ENCODE peak calls at places on chromosomes 1 and 21, in seven cellular contexts. L, A, Q, K, N, W and D are unnamed samples. For H3K9me3 and H3K27me3, the result is how much of the 10 kb centered on the place peaks cover.

GRCh38 chr1:170698711-170699275 is 34.9 kb downstream of the PRRX1 start:
- DNase-seq in N (no peak), A (peak), K (peak), W (no peak), Q (no peak), L (no peak), D (no peak)

GRCh38 chr1:66372522-66373071 is 161.4 kb upstream of the SGIP1 start:
- DNase-seq in N (no peak), K (no peak), W (no peak), A (no peak), Q (no peak), L (no peak), D (no peak)

GRCh38 chr1:31396633-31397351 is 16.2 kb upstream of the SERINC2 start:
- DNase-seq in L (no peak), A (peak), W (no peak), K (peak), Q (no peak), N (no peak), D (no peak)

GRCh38 chr1:117691942-117692341 is 86.1 kb downstream of the TENT5C start:
- DNase-seq in K (no peak), W (no peak), Q (no peak), L (no peak), N (no peak), A (no peak), D (no peak)

GRCh38 chr1:153355445-153356071 is 2.1 kb upstream of the S100A9 start:
- DNase-seq in K (peak), L (peak), Q (peak), W (peak), N (peak), A (peak), D (peak)

GRCh38 chr1:58466618-58467241 is 79.8 kb downstream of the OMA1 start:
- DNase-seq in L (no peak), W (no peak), N (no peak), A (no peak), Q (no peak), K (no peak), D (no peak)

GRCh38 chr1:208040714-208041393 is 129.9 kb upstream of the CD34 start:
- DNase-seq in K (no peak), W (no peak), Q (no peak), L (no peak), N (peak), A (peak), D (no peak)

GRCh38 chr1:185864889-185865288 is 130.7 kb downstream of the HMCN1 start:
- DNase-seq in W (no peak), A (no peak), L (no peak), N (no peak), K (peak), Q (no peak), D (no peak)

GRCh38 chr1:18999287-18999852 is 42.9 kb upstream of the IFFO2 start:
- DNase-seq in N (no peak), Q (no peak), K (peak), L (no peak), A (no peak), W (no peak), D (no peak)

GRCh38 chr1:1338278-1338677 is 7.2 kb downstream of the TAS1R3 start:
- DNase-seq in K (no peak), W (no peak), A (no peak), N (no peak), L (no peak), Q (no peak), D (no peak)

GRCh38 chr1:43272576-43273571 is 3.1 kb downstream of the TMEM125 start:
- DNase-seq in K (no peak), L (no peak), N (no peak), A (no peak), W (no peak), Q (no peak), D (no peak)

GRCh38 chr1:240946926-240947325 is 335.0 kb upstream of the GREM2 start:
- DNase-seq in L (no peak), A (peak), N (peak), K (peak), Q (peak), W (no peak), D (no peak)

GRCh38 chr1:234327577-234328164 is 45.6 kb upstream of the COA6 start:
- DNase-seq in W (no peak), L (no peak), A (peak), Q (no peak), N (no peak), K (no peak), D (no peak)

GRCh38 chr1:9309080-9309479 is 16.4 kb downstream of the SPSB1 start:
- DNase-seq in N (no peak), W (no peak), Q (no peak), K (no peak), L (no peak), A (no peak), D (no peak)

GRCh38 chr1:47986741-47987140 is 10.4 kb downstream of the TRABD2B start:
- DNase-seq in A (peak), N (no peak), L (peak), Q (peak), K (peak), W (peak), D (no peak)

GRCh38 chr1:101044259-101044658 is 18.7 kb upstream of the DPH5 start:
- DNase-seq in Q (no peak), L (no peak), N (no peak), A (no peak), W (no peak), K (no peak), D (no peak)

GRCh38 chr1:15969321-15969880 is 6.5 kb downstream of the ZBTB17 start:
- DNase-seq in L (no peak), K (no peak), A (no peak), N (no peak), Q (no peak), W (no peak), D (no peak)

GRCh38 chr1:3614755-3615742 is 3.7 kb upstream of the MEGF6 start:
- DNase-seq in L (no peak), N (peak), Q (peak), W (no peak), A (peak), K (no peak), D (no peak)

DNA sequence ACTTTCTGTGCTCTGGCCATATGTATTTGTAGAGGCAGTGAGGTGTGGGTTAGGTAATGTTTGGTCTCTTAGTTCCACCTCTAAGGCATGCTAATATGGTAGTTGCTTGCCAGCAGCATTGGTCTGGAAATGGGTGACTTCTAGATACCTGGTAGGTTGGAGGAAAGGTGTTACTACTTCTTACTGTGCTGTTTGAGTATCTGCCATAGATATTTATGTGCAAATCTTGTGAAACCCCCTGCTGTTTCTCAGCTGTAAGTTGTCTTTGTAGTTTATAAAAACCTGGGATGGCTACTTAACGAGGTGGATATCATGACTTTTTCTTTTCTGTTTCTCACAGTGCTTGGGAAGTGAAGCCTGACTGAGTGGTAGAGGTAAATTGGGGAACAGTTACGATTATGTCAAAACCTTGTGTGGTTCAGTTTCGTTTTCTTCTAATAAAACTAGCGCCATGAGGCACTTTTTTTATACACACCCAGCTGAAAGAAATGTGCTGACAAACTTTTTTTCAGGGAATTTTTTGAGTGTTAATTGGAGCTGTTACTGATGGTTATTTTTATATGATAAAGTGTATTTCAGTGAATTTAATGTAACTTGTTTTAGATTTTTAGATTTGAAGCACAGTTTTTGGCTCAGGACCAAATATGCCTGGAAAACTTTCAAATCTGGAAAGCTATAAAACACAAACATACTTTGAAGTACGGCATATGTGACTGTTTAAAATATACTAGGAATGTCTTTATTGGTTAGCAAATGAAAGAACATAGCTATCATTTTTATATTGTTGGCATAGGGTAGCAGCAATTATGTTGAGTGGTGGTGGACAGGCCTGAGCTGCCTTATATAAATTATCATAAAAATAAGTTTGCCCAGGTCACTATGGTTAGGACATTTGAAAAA is 42.1 kb downstream of the CAMSAP2 start:
- DNase-seq in N (no peak), Q (no peak), K (peak), A (peak), L (no peak), W (no peak), D (no peak)
- H3K9me3 ChIP-seq in N (under half), Q (under half), K (under half), A (under half), L (under half), W (under half), D (under half)

GRCh38 chr21:44730951-44731579 is 19.7 kb upstream of the TSPEAR start:
- DNase-seq in A (no peak), N (no peak), K (no peak), L (no peak), Q (no peak), W (no peak), D (no peak)

GRCh38 chr21:44732263-44732662 is 20.9 kb upstream of the TSPEAR start:
- DNase-seq in Q (no peak), L (no peak), K (no peak), A (no peak), W (no peak), N (no peak), D (no peak)

GRCh38 chr21:44728716-44729115 is 17.3 kb upstream of the TSPEAR start:
- DNase-seq in L (no peak), K (no peak), Q (no peak), N (no peak), A (no peak), W (no peak), D (no peak)

GRCh38 chr21:44729336-44730027 is 18.1 kb upstream of the TSPEAR start:
- DNase-seq in Q (no peak), L (no peak), W (no peak), N (no peak), K (no peak), A (no peak), D (no peak)

GRCh38 chr21:44730028-44730395 is 18.6 kb upstream of the TSPEAR start:
- DNase-seq in A (no peak), Q (no peak), L (no peak), K (no peak), N (no peak), W (no peak), D (no peak)
- H3K27me3 ChIP-seq in A (under half), Q (under half), L (under half), K (under half), N (under half), W (under half), D (under half)

DNA sequence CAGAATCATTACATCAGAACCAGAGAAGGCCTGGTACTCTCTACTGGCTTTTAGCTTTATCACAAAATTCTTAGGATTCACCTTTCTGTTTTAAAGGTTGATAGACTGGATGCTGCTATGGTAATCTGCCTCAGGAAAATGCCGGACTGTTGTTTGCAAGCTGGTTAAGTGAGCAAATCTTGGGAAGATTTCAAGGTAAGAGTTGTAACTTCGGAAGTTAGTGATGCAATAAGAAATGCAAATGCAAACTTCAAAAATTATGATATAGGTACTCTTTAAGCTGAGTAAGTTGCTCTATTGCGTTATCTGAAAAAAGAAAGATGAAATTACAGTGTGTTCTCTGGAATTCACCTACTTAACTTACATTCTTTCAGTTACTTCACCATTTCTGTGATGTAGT is 4.4 kb upstream of the SLC16A1 start:
- DNase-seq in K (no peak), L (no peak), N (no peak), A (no peak), W (no peak), Q (no peak), D (no peak)
- H3K4me3 ChIP-seq in K (no peak), L (no peak), N (no peak), A (no peak), W (no peak), Q (no peak), D (no peak)

DNA sequence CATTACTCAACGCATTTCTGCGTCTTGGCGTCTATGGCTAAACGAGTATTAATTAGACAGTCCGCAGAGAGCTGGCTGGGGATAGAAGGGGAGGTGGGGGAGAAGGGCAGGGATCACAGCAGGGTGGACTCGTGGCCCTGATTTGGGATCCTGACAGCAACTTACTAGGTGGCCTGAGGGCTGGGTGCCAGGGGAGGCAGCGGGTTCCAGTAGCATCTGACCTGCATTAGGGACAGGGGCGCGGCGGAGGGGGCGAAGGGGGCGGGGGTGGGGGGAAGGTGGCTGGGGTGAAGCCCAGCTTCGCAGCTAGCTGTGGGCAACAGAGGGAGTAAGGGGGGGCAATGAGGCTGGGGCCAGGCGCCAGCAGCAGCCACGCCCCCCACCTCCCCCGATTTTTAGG is 1.0 kb upstream of the BACE2 start:
- DNase-seq in L (no peak), Q (peak), W (peak), K (peak), N (no peak), A (no peak), D (no peak)
- H3K9me3 ChIP-seq in L (under half), Q (under half), W (under half), K (under half), N (under half), A (under half), D (under half)

GRCh38 chr1:17207046-17207445 is 2.1 kb downstream of the PADI1 start:
- DNase-seq in L (no peak), W (peak), K (no peak), N (no peak), A (no peak), Q (no peak), D (no peak)
- H3K27me3 ChIP-seq in L (under half), W (half or more), K (under half), N (under half), A (under half), Q (under half), D (under half)

GRCh38 chr1:210250665-210250997 is 18.0 kb downstream of the SERTAD4 start:
- DNase-seq in L (peak), K (peak), N (peak), A (peak), W (no peak), Q (peak), D (no peak)
- H3K4me3 ChIP-seq in L (peak), K (peak), N (peak), A (peak), W (peak), Q (peak), D (no peak)

DNA sequence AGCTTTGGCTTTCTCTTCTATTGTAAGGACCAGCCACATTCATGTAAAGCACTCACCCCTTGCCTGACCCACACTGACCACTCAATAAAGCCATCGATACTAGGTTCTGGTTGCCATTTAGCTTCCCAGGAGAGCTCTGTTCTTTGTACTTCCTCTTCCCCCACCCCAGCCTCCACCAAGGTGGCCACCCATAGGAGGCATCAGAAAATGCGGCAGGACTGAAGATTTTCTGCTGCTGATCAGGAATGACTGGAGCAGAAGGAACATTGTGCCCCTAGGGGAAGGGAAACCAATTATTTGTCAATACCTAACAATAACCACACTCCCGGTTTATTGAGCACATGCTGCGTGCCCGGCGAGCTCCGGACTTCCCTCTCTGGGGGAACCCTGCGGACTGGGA is 5.2 kb upstream of the SMIM12 start:
- DNase-seq in W (no peak), L (no peak), N (no peak), K (no peak), A (no peak), Q (no peak), D (no peak)
- H3K9me3 ChIP-seq in W (under half), L (under half), N (under half), K (under half), A (under half), Q (under half), D (under half)

DNA sequence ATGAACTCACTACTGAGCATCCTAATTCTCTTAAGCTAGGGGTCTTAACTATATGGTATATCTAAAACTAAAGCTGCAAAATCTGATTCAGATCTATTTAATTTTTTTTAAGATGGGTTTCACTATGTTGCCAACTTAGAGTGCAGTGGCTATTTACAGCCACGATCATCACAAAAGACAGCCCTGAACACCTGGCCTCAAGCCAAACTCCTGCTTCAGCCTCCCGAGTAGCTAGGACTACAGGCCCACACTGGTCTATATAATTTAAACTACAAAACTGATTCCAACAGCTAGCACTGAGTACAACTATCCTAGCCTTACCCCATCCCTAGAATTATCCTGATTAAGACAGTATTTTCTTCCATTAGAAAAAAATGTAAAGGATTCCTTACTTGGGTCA is 37.1 kb downstream of the EIF4G3 start:
- DNase-seq in Q (peak), N (no peak), A (no peak), W (peak), K (peak), L (peak), D (no peak)
- H3K27me3 ChIP-seq in Q (under half), N (under half), A (under half), W (under half), K (under half), L (under half), D (under half)

GRCh38 chr1:228100822-228101613 is 2.1 kb downstream of the C1orf35 start:
- DNase-seq in A (no peak), K (no peak), Q (peak), L (no peak), W (no peak), N (no peak), D (no peak)
- H3K4me3 ChIP-seq in A (no peak), K (no peak), Q (peak), L (no peak), W (no peak), N (no peak), D (no peak)